ENCODE peak calls at places on chromosomes 4 and X, in six cellular contexts. One of them, this sample, is unnamed.

GRCh38 chr4:96016615-96017299 is 176.9 kb downstream of the PDHA2 start:
- DNase-seq in GM23248: no peak
- DNase-seq in hepatocyte: peak
- DNase-seq in neural progenitor cell: no peak
- DNase-seq in PC-3: peak
- DNase-seq in OCI-LY7: no peak
- DNase-seq in this sample: peak

GRCh38 chr4:8083086-8083825 is 75.4 kb downstream of the ABLIM2 start:
- DNase-seq in GM23248: no peak
- DNase-seq in hepatocyte: no peak
- DNase-seq in PC-3: no peak
- DNase-seq in neural progenitor cell: no peak
- DNase-seq in OCI-LY7: no peak
- DNase-seq in this sample: no peak

GRCh38 chr4:8323947-8324555 is 54.5 kb downstream of the HTRA3 start:
- DNase-seq in GM23248: no peak
- DNase-seq in OCI-LY7: no peak
- DNase-seq in hepatocyte: no peak
- DNase-seq in PC-3: no peak
- DNase-seq in neural progenitor cell: no peak
- DNase-seq in this sample: no peak

GRCh38 chr4:177740563-177740962 is 298.3 kb upstream of the AGA start:
- DNase-seq in PC-3: peak
- DNase-seq in hepatocyte: no peak
- DNase-seq in GM23248: no peak
- DNase-seq in neural progenitor cell: no peak
- DNase-seq in OCI-LY7: no peak
- DNase-seq in this sample: no peak

GRCh38 chrX:40573763-40574162 is 7.0 kb upstream of the ATP6AP2 start:
- DNase-seq in neural progenitor cell: no peak
- DNase-seq in OCI-LY7: peak
- DNase-seq in GM23248: peak
- DNase-seq in PC-3: peak
- DNase-seq in hepatocyte: no peak
- DNase-seq in this sample: peak

GRCh38 chr4:110680217-110680616 is 57.3 kb upstream of the PITX2 start:
- DNase-seq in PC-3: no peak
- DNase-seq in neural progenitor cell: no peak
- DNase-seq in OCI-LY7: no peak
- DNase-seq in GM23248: no peak
- DNase-seq in hepatocyte: no peak
- DNase-seq in this sample: no peak

GRCh38 chr4:103306870-103307345 is 108.8 kb upstream of the CENPE start:
- DNase-seq in hepatocyte: peak
- DNase-seq in OCI-LY7: no peak
- DNase-seq in GM23248: peak
- DNase-seq in PC-3: peak
- DNase-seq in neural progenitor cell: peak
- DNase-seq in this sample: no peak

GRCh38 chrX:2574271-2574670 is 73.5 kb upstream of the DHRSX start:
- DNase-seq in neural progenitor cell: no peak
- DNase-seq in hepatocyte: no peak
- DNase-seq in PC-3: no peak
- DNase-seq in OCI-LY7: no peak
- DNase-seq in GM23248: no peak
- DNase-seq in this sample: no peak

GRCh38 chrX:130878350-130879341 is 24.4 kb downstream of the ENOX2 start:
- DNase-seq in PC-3: peak
- DNase-seq in OCI-LY7: no peak
- DNase-seq in neural progenitor cell: no peak
- DNase-seq in GM23248: peak
- DNase-seq in hepatocyte: no peak
- DNase-seq in this sample: no peak

GRCh38 chrX:21929209-21929608 is 11.3 kb upstream of the SMS start:
- DNase-seq in neural progenitor cell: no peak
- DNase-seq in hepatocyte: no peak
- DNase-seq in PC-3: no peak
- DNase-seq in GM23248: no peak
- DNase-seq in OCI-LY7: no peak
- DNase-seq in this sample: no peak

DNA sequence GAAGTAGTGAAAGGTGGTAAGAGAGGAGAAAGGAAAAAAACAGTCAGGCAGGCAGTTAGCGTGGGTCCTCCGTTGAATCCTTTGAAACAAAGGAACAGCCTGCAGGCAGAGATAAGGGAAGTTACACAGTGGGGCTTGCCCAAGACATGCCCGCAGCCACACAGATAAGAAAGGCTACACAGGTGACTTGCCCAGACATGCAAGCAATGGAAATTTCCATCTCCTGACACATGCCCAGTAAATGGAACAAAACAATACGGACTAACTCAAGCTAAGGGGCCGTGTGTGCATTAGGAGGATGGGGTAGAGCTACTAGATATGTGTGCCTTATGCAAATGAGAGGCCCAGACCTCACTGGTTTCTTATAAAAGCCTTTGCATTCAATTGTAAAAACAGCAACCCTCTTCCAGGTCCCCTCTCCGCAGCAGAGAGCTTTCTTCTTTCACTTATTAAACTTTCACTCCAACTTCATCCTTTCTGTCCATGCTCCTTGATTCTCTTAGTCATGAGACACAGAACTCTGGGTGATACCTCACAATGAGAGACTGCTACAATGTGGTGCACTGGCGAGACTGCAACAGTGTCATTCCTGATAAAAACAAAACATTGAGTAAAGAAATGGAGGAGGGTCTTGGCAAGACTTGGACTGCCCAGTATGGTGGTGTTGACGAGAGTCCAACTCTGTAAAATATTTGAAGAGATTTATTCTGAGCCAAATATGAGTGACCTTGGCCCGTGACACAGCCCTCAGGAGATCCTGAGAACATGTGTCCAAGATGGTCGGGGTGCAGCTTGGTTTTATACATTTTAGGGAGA is 997.4 kb upstream of the PRKX start:
- DNase-seq in neural progenitor cell: peak
- DNase-seq in OCI-LY7: no peak
- DNase-seq in PC-3: no peak
- DNase-seq in hepatocyte: peak
- DNase-seq in GM23248: no peak
- DNase-seq in this sample: no peak
- H2AFZ ChIP-seq in neural progenitor cell: peak
- H2AFZ ChIP-seq in OCI-LY7: no peak
- H2AFZ ChIP-seq in PC-3: no peak
- H2AFZ ChIP-seq in hepatocyte: peak
- H2AFZ ChIP-seq in GM23248: no peak
- H2AFZ ChIP-seq in this sample: no peak

GRCh38 chr4:118774321-118774720 is 61.6 kb downstream of the SEC24D start:
- DNase-seq in OCI-LY7: no peak
- DNase-seq in PC-3: no peak
- DNase-seq in GM23248: no peak
- DNase-seq in neural progenitor cell: no peak
- DNase-seq in hepatocyte: no peak
- DNase-seq in this sample: no peak

GRCh38 chr4:118776166-118776954 is 59.6 kb downstream of the SEC24D start:
- DNase-seq in hepatocyte: no peak
- DNase-seq in OCI-LY7: no peak
- DNase-seq in GM23248: peak
- DNase-seq in PC-3: peak
- DNase-seq in neural progenitor cell: no peak
- DNase-seq in this sample: peak

GRCh38 chr4:118773082-118773792 is 62.7 kb downstream of the SEC24D start:
- DNase-seq in hepatocyte: no peak
- DNase-seq in PC-3: no peak
- DNase-seq in neural progenitor cell: no peak
- DNase-seq in GM23248: peak
- DNase-seq in OCI-LY7: no peak
- DNase-seq in this sample: no peak

GRCh38 chr4:118774989-118775388 is 60.9 kb downstream of the SEC24D start:
- DNase-seq in GM23248: peak
- DNase-seq in neural progenitor cell: no peak
- DNase-seq in PC-3: peak
- DNase-seq in OCI-LY7: no peak
- DNase-seq in hepatocyte: no peak
- DNase-seq in this sample: no peak

DNA sequence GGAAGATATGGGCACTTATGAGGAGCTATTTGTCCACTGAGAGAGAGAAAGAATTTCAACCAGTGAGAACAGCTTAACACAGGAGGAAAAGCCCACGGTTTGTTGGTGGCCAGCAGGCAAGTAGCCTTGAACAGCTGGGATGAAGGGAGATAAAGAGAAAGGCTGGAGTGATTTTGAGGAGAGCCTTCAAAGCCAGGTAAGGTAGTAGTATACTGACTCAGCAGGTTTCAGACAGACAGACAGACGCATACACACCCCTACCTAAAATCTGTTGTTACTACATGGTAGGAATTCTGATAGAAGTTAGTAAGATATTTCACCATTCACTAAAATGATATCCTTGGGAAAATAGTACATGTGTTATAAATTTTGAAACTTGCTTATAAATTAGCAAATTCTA is 60.5 kb downstream of the SEC24D start:
- DNase-seq in OCI-LY7: no peak
- DNase-seq in neural progenitor cell: no peak
- DNase-seq in hepatocyte: no peak
- DNase-seq in GM23248: no peak
- DNase-seq in PC-3: no peak
- DNase-seq in this sample: no peak
- TF ChIP-seq EZH2phosphoT487 in OCI-LY7: no peak
- TF ChIP-seq EZH2phosphoT487 in neural progenitor cell: no peak
- TF ChIP-seq EZH2phosphoT487 in hepatocyte: no peak
- TF ChIP-seq EZH2phosphoT487 in GM23248: no peak
- TF ChIP-seq EZH2phosphoT487 in PC-3: no peak
- TF ChIP-seq EZH2phosphoT487 in this sample: no peak

GRCh38 chr4:168071304-168071703 is 21.0 kb upstream of the ANXA10 start:
- DNase-seq in hepatocyte: no peak
- DNase-seq in GM23248: peak
- DNase-seq in OCI-LY7: no peak
- DNase-seq in neural progenitor cell: no peak
- DNase-seq in PC-3: peak
- DNase-seq in this sample: peak

GRCh38 chr4:168074861-168075260 is 17.5 kb upstream of the ANXA10 start:
- DNase-seq in OCI-LY7: no peak
- DNase-seq in neural progenitor cell: no peak
- DNase-seq in hepatocyte: no peak
- DNase-seq in GM23248: no peak
- DNase-seq in PC-3: no peak
- DNase-seq in this sample: no peak

GRCh38 chr4:168077726-168078239 is 14.6 kb upstream of the ANXA10 start:
- DNase-seq in OCI-LY7: no peak
- DNase-seq in neural progenitor cell: no peak
- DNase-seq in PC-3: peak
- DNase-seq in hepatocyte: no peak
- DNase-seq in GM23248: no peak
- DNase-seq in this sample: no peak

GRCh38 chr4:168082379-168082778 is 10.0 kb upstream of the ANXA10 start:
- DNase-seq in OCI-LY7: no peak
- DNase-seq in PC-3: no peak
- DNase-seq in GM23248: no peak
- DNase-seq in neural progenitor cell: no peak
- DNase-seq in hepatocyte: no peak
- DNase-seq in this sample: no peak

DNA sequence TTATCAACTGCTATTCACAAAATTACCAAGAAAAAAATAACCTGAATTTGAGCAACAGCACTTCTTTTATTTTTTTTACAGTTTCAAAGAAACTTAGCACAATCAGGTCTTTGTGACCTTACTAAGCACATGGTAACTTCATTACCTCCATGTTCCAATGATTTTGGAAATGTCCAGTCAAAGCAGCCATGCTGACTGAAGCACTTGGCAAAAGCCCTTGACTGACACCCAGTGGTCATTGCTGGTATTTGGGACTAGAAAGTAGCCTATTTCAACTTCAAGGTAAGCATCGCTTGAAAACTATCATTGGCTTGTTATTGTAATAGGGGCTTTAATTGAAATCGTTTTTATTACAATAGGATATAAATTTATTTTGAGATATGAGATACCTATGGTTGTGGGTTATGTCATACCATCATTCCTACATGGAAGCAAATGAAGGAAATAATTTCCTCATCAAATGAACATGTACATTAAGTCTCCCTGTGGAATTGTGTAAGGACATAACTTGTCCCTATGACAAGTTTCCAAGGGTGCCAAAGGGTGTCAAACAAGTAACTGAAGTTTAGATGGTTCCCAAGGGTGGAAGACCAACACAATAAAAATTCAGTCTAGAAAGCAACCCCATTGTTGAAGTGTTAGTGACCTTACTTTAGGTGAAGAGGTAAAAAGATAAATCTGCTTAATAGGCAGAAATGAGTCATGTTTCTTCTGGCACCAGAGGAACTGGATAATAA is 15.2 kb upstream of the ANXA10 start:
- DNase-seq in OCI-LY7: peak
- DNase-seq in neural progenitor cell: peak
- DNase-seq in PC-3: peak
- DNase-seq in hepatocyte: peak
- DNase-seq in GM23248: peak
- DNase-seq in this sample: peak
- H2AFZ ChIP-seq in OCI-LY7: no peak
- H2AFZ ChIP-seq in neural progenitor cell: peak
- H2AFZ ChIP-seq in PC-3: peak
- H2AFZ ChIP-seq in hepatocyte: no peak
- H2AFZ ChIP-seq in GM23248: no peak
- H2AFZ ChIP-seq in this sample: no peak

GRCh38 chr4:24002641-24002966 is 112.8 kb upstream of the PPARGC1A start:
- DNase-seq in PC-3: no peak
- DNase-seq in neural progenitor cell: no peak
- DNase-seq in hepatocyte: no peak
- DNase-seq in OCI-LY7: no peak
- DNase-seq in GM23248: no peak
- DNase-seq in this sample: no peak

GRCh38 chr4:24003476-24003875 is 113.6 kb upstream of the PPARGC1A start:
- DNase-seq in PC-3: no peak
- DNase-seq in neural progenitor cell: peak
- DNase-seq in hepatocyte: no peak
- DNase-seq in OCI-LY7: no peak
- DNase-seq in GM23248: no peak
- DNase-seq in this sample: no peak

GRCh38 chr4:23999714-24000113 is 109.9 kb upstream of the PPARGC1A start:
- DNase-seq in PC-3: peak
- DNase-seq in neural progenitor cell: no peak
- DNase-seq in GM23248: peak
- DNase-seq in OCI-LY7: no peak
- DNase-seq in hepatocyte: no peak
- DNase-seq in this sample: no peak

GRCh38 chr4:24001945-24002640 is 112.2 kb upstream of the PPARGC1A start:
- DNase-seq in OCI-LY7: no peak
- DNase-seq in hepatocyte: no peak
- DNase-seq in GM23248: peak
- DNase-seq in PC-3: no peak
- DNase-seq in neural progenitor cell: no peak
- DNase-seq in this sample: no peak

GRCh38 chr4:24001486-24001885 is 111.6 kb upstream of the PPARGC1A start:
- DNase-seq in GM23248: no peak
- DNase-seq in OCI-LY7: no peak
- DNase-seq in neural progenitor cell: no peak
- DNase-seq in hepatocyte: no peak
- DNase-seq in PC-3: no peak
- DNase-seq in this sample: no peak
- TF ChIP-seq EZH2phosphoT487 in GM23248: no peak
- TF ChIP-seq EZH2phosphoT487 in OCI-LY7: no peak
- TF ChIP-seq EZH2phosphoT487 in neural progenitor cell: no peak
- TF ChIP-seq EZH2phosphoT487 in hepatocyte: no peak
- TF ChIP-seq EZH2phosphoT487 in PC-3: no peak
- TF ChIP-seq EZH2phosphoT487 in this sample: no peak

This sample was measured in MM.1S.